ENCODE peak calls at places on chromosomes 16 and 17, in ten cellular contexts. D is GDM1, E is WTC11, J is astrocyte of the spinal cord, S is aorta, R is retina, Y is RPMI7951, M is GM18507, Z is cardiac fibroblast, L is H7. V is an unnamed sample.

GRCh38 chr17:18975597-18975996 is 23.6 kb downstream of the SLC5A10 start:
- DNase-seq in D (no peak), E (no peak), J (no peak), S (no peak), R (no peak), Y (no peak), M (no peak), Z (no peak), L (no peak), V (no peak)

GRCh38 chr16:23316232-23316631 is 14.1 kb downstream of the SCNN1B start:
- DNase-seq in D (no peak), E (no peak), J (no peak), S (peak), R (no peak), Y (no peak), M (no peak), Z (no peak), L (no peak), V (no peak)

GRCh38 chr16:68244481-68244902 is 681 bp upstream of the PLA2G15 start:
- DNase-seq in D (no peak), E (no peak), J (no peak), S (peak), R (no peak), Y (no peak), M (no peak), Z (no peak), L (no peak), V (no peak)

GRCh38 chr16:16021988-16022682 is 72.7 kb downstream of the ABCC1 start:
- DNase-seq in D (no peak), E (no peak), J (peak), S (peak), R (peak), Y (peak), M (no peak), Z (peak), L (peak), V (peak)

GRCh38 chr16:64964126-64964540 is 157.7 kb downstream of the CDH11 start:
- DNase-seq in D (no peak), E (no peak), J (peak), S (no peak), R (no peak), Y (peak), M (no peak), Z (peak), L (no peak), V (peak)

GRCh38 chr17:56260421-56260820 is 107.1 kb downstream of the ANKFN1 start:
- DNase-seq in D (no peak), E (no peak), J (peak), S (no peak), R (no peak), Y (no peak), M (no peak), Z (no peak), L (no peak), V (no peak)

GRCh38 chr17:80997471-80998387 is 6.1 kb downstream of the CHMP6 start:
- DNase-seq in D (peak), E (no peak), J (peak), S (no peak), R (no peak), Y (peak), M (no peak), Z (no peak), L (peak), V (peak)

GRCh38 chr16:2122429-2122828 is 13.3 kb downstream of the PKD1 start:
- DNase-seq in D (no peak), E (no peak), J (no peak), S (no peak), R (no peak), Y (no peak), M (no peak), Z (no peak), L (no peak), V (no peak)

GRCh38 chr17:18963126-18964017 is 11.4 kb downstream of the SLC5A10 start:
- DNase-seq in D (no peak), E (no peak), J (no peak), S (peak), R (no peak), Y (no peak), M (no peak), Z (peak), L (peak), V (peak)

GRCh38 chr17:34012709-34013375 is 242.2 kb upstream of the CCL2 start:
- DNase-seq in D (no peak), E (no peak), J (no peak), S (no peak), R (peak), Y (no peak), M (no peak), Z (no peak), L (peak), V (no peak)

GRCh38 chr16:10992797-10993196 is 48.4 kb downstream of the CLEC16A start:
- DNase-seq in D (no peak), E (no peak), J (peak), S (no peak), R (no peak), Y (peak), M (no peak), Z (peak), L (peak), V (peak)

GRCh38 chr17:50649042-50649908 is 14.6 kb downstream of the ABCC3 start:
- DNase-seq in D (no peak), E (no peak), J (peak), S (no peak), R (no peak), Y (no peak), M (no peak), Z (peak), L (no peak), V (no peak)

GRCh38 chr16:56990407-56991286 is 1.3 kb downstream of the NLRC5 start:
- DNase-seq in D (no peak), E (no peak), J (no peak), S (peak), R (no peak), Y (no peak), M (no peak), Z (no peak), L (peak), V (no peak)

GRCh38 chr16:53937068-53937614 is 233.2 kb downstream of the FTO start:
- DNase-seq in D (no peak), E (no peak), J (no peak), S (no peak), R (peak), Y (no peak), M (no peak), Z (no peak), L (no peak), V (no peak)